ENCODE peak calls at places on chromosomes 1 and 21, in nine cellular contexts. O is HCT116; X is astrocyte; R is H1; P is tibial nerve; N is stomach; D is colonic mucosa; G is CD4-positive, alpha-beta memory T cell; K is heart right ventricle. A is an unnamed sample.

GRCh38 chr21:38350681-38351080 is 93.9 kb downstream of the KCNJ15 start:
- DNase-seq in O (no peak), X (no peak), R (no peak), P (no peak), N (no peak), D (no peak), G (no peak), K (no peak), A (no peak)

GRCh38 chr1:155077346-155077745 is 1.3 kb upstream of the EFNA3 start:
- DNase-seq in O (no peak), X (no peak), R (no peak), P (no peak), N (no peak), D (no peak), G (no peak), K (no peak), A (no peak)

GRCh38 chr1:156845055-156845952 is 13.6 kb downstream of the INSRR start:
- DNase-seq in O (no peak), X (no peak), R (no peak), P (no peak), N (no peak), D (no peak), G (peak; percentile 19), K (no peak), A (no peak)

GRCh38 chr1:240256836-240257503 is 165.3 kb downstream of the FMN2 start:
- DNase-seq in O (no peak), X (no peak), R (no peak), P (no peak), N (no peak), D (no peak), G (no peak), K (no peak), A (no peak)

GRCh38 chr1:95171270-95172245 is 54.4 kb downstream of the TLCD4 start:
- DNase-seq in O (no peak), X (no peak), R (no peak), P (no peak), N (no peak), D (no peak), G (no peak), K (no peak), A (no peak)

GRCh38 chr1:214615111-214615510 is 12.1 kb downstream of the CENPF start:
- DNase-seq in O (no peak), X (peak; percentile 55), R (no peak), P (no peak), N (no peak), D (no peak), G (no peak), K (no peak), A (no peak)

GRCh38 chr1:32877211-32878110 is 6.7 kb upstream of the FNDC5 start:
- DNase-seq in O (no peak), X (no peak), R (no peak), P (no peak), N (peak; percentile 43), D (no peak), G (no peak), K (peak; percentile 59), A (no peak)

GRCh38 chr1:67336157-67336556 is 28.5 kb downstream of the IL12RB2 start:
- DNase-seq in O (no peak), X (no peak), R (no peak), P (no peak), N (no peak), D (no peak), G (peak; percentile 41), K (no peak), A (no peak)

GRCh38 chr1:234961468-234962339 is 166.9 kb downstream of the TOMM20 start:
- DNase-seq in O (no peak), X (peak; percentile 97), R (no peak), P (no peak), N (no peak), D (peak; percentile 73), G (peak; percentile 18), K (no peak), A (no peak)

GRCh38 chr1:243354511-243355153 is 98.8 kb downstream of the SDCCAG8 start:
- DNase-seq in O (no peak), X (peak; percentile 11), R (no peak), P (no peak), N (no peak), D (no peak), G (no peak), K (no peak), A (no peak)
- H3K4me3 ChIP-seq in O (no peak overlapping the region), X (no peak overlapping the region), R (no peak overlapping the region), P (peak overlapping the region; percentile 10), N (peak overlapping the region; percentile 10), D (no peak overlapping the region), G (peak overlapping the region; percentile 6), K (no peak overlapping the region), A (peak overlapping the region; percentile 17)

GRCh38 chr21:46619846-46620245 is 15.0 kb upstream of the S100B start:
- DNase-seq in O (no peak), X (no peak), R (no peak), P (no peak), N (no peak), D (no peak), G (no peak), K (no peak), A (peak; percentile 83)

GRCh38 chr21:46618738-46619369 is 14.0 kb upstream of the S100B start:
- DNase-seq in O (no peak), X (no peak), R (no peak), P (no peak), N (no peak), D (no peak), G (no peak), K (no peak), A (no peak)

GRCh38 chr21:46622226-46622625 is 13.2 kb upstream of the PRMT2 start:
- DNase-seq in O (no peak), X (no peak), R (no peak), P (no peak), N (no peak), D (no peak), G (peak; percentile 68), K (no peak), A (no peak)

GRCh38 chr21:46621457-46622182 is 13.9 kb upstream of the PRMT2 start:
- DNase-seq in O (no peak), X (no peak), R (no peak), P (no peak), N (no peak), D (no peak), G (peak; percentile 29), K (no peak), A (no peak)

GRCh38 chr21:46620846-46621245 is 14.6 kb upstream of the PRMT2 start:
- DNase-seq in O (no peak), X (no peak), R (no peak), P (no peak), N (no peak), D (no peak), G (no peak), K (no peak), A (no peak)
- H3K27ac ChIP-seq in O (no peak overlapping the region), X (no peak overlapping the region), R (no peak overlapping the region), P (peak overlapping the region; percentile 33), N (no peak overlapping the region), D (no peak overlapping the region), G (no peak overlapping the region), K (peak overlapping the region; percentile 78), A (peak overlapping the region; percentile 95)

DNA sequence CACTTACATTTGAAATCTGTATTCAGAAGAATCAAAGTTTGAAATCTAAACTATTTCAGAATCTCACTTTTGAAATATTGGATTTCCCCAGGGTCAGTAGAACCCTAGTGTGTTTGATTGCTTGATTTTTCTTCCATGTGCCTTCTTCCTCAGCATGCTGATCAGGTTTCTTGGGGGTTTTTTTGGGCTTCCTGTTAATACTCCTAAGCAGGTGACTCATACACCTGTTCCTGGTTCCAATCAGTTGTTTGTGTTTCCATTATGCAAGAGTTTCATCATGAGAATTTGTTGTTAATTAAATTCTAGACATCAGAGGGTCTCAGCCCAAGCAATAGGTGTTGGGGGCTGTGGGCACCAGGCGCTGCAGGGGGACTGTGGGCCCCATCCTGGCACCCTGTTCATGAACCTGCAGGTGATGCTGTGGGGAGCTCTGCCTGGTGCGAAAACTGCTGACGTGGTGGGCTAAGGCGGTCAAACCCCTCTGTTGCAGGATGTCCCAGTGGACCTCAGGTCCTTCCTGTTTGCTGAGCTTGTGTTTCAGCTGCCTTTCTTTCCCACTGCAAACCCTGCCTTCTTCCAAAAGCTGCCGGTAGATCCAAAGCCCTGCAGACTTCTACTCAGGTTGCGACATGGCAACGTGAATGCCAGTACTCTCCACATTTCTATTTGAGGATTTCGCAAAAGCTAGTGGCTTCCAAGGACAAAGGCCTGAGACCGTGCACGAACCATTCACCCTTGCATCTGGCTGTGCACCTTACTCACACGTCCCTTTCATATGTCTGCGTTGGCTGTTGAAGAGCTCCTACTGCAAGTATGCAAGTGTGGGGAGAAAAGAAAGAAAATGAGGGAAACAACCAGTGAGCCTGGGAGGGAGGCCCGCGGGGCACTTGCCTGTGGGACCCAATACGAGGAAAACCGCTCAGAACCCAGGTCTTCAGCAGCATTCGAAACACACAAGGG is 6.4 kb upstream of the RRP1 start:
- DNase-seq in O (peak; percentile 19), X (no peak), R (no peak), P (no peak), N (no peak), D (no peak), G (no peak), K (no peak), A (no peak)
- H3K9me3 ChIP-seq in O (no peaks in the 10 kb centered on the region), X (no peaks in the 10 kb centered on the region), R (no peaks in the 10 kb centered on the region), P (no peaks in the 10 kb centered on the region), N (no peaks in the 10 kb centered on the region), D (no peaks in the 10 kb centered on the region), G (no peaks in the 10 kb centered on the region), K (no peaks in the 10 kb centered on the region), A (no peaks in the 10 kb centered on the region)

GRCh38 chr1:230861489-230861888 is 6.8 kb downstream of the C1orf198 start:
- DNase-seq in O (no peak), X (no peak), R (no peak), P (no peak), N (no peak), D (no peak), G (no peak), K (no peak), A (no peak)
- H3K4me3 ChIP-seq in O (no peak overlapping the region), X (no peak overlapping the region), R (no peak overlapping the region), P (no peak overlapping the region), N (no peak overlapping the region), D (no peak overlapping the region), G (no peak overlapping the region), K (no peak overlapping the region), A (no peak overlapping the region)

DNA sequence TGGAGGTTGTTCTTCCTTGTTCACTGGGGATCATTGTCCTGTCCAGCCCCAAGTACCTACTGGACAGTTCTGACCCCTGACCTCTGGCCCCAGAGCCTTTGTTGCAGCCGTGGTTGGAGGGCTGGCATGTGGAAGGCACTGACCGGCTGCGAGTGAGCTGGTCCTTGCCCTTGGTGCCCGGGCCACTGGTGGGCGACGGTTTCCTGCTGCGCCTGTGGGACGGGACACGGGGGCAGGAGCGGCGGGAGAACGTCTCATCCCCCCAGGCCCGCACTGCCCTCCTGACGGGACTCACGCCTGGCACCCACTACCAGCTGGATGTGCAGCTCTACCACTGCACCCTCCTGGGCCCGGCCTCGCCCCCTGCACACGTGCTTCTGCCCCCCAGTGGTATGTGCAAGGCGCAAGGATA is 11.4 kb downstream of the TIE1 start:
- DNase-seq in O (no peak), X (no peak), R (no peak), P (no peak), N (no peak), D (no peak), G (no peak), K (no peak), A (no peak)
- H3K27ac ChIP-seq in O (no peak overlapping the region), X (no peak overlapping the region), R (no peak overlapping the region), P (no peak overlapping the region), N (no peak overlapping the region), D (no peak overlapping the region), G (no peak overlapping the region), K (no peak overlapping the region), A (no peak overlapping the region)